ENCODE peak calls at places on chromosome X, in seven cellular contexts. R is upper lobe of left lung, A is GM12878, J is right lobe of liver, C is tibial nerve, N is breast epithelium, K is sigmoid colon. U is an unnamed sample. For H3K4me1, the result is how much of the 10 kb centered on the place peaks cover.

GRCh38 chrX:138150709-138151108 is 560.8 kb downstream of the FGF13 start:
- DNase-seq in J (no peak), N (no peak), K (no peak), C (no peak), R (no peak), A (no peak), U (no peak)

GRCh38 chrX:42678133-42678532 is 99.8 kb downstream of the PPP1R2C start:
- DNase-seq in A (no peak), C (no peak), N (no peak), R (no peak), K (no peak), J (no peak), U (no peak)

GRCh38 chrX:44474410-44474809 is 68.2 kb downstream of the FUNDC1 start:
- DNase-seq in C (no peak), A (no peak), J (no peak), R (no peak), K (no peak), N (no peak), U (no peak)

GRCh38 chrX:149641832-149642231 is 10.2 kb upstream of the TMEM185A start:
- DNase-seq in A (no peak), N (no peak), C (no peak), K (no peak), J (no peak), R (no peak), U (no peak)

GRCh38 chrX:84064164-84064563 is 123.8 kb downstream of the RPS6KA6 start:
- DNase-seq in C (no peak), R (no peak), J (no peak), K (no peak), A (no peak), N (no peak), U (no peak)

GRCh38 chrX:3712080-3712869 is 1.2 kb downstream of the PRKX start:
- DNase-seq in J (no peak), N (no peak), K (peak), C (peak), R (no peak), A (no peak), U (no peak)

GRCh38 chrX:38117485-38117884 is 103.2 kb downstream of the SRPX start:
- DNase-seq in K (no peak), J (peak), R (no peak), N (no peak), A (no peak), C (no peak), U (no peak)

GRCh38 chrX:119502727-119503483 is 34.7 kb downstream of the SLC25A5 start:
- DNase-seq in R (no peak), K (peak), J (no peak), A (no peak), N (no peak), C (no peak), U (no peak)

GRCh38 chrX:102957751-102958150 is 20.7 kb downstream of the RAB40AL start:
- DNase-seq in A (no peak), J (no peak), N (no peak), C (no peak), R (no peak), K (no peak), U (no peak)

GRCh38 chrX:308821-309520 is 9.6 kb downstream of the GTPBP6 start:
- DNase-seq in A (no peak), N (peak), J (peak), R (no peak), K (peak), C (no peak), U (no peak)

GRCh38 chrX:10482708-10483107 is 137.7 kb downstream of the MID1 start:
- DNase-seq in C (no peak), N (no peak), A (no peak), K (no peak), J (no peak), R (no peak), U (no peak)

GRCh38 chrX:48470110-48470832 is at the start of gene SLC38A5:
- DNase-seq in C (no peak), J (peak), A (no peak), R (no peak), K (no peak), N (no peak), U (no peak)

GRCh38 chrX:40329616-40330015 is 231.9 kb upstream of the BCOR start:
- DNase-seq in R (no peak), C (no peak), K (no peak), A (no peak), N (no peak), J (no peak), U (no peak)

GRCh38 chrX:12770440-12770839 is 20.8 kb upstream of the PRPS2 start:
- DNase-seq in R (no peak), N (no peak), C (no peak), J (no peak), A (no peak), K (no peak), U (no peak)

GRCh38 chrX:120251471-120252011 is 929 bp downstream of the ZBTB33 start:
- DNase-seq in R (no peak), N (peak), A (no peak), C (peak), K (peak), J (no peak), U (peak)

GRCh38 chrX:50635811-50636365 is 165.3 kb upstream of the DGKK start:
- DNase-seq in R (no peak), C (no peak), A (no peak), J (no peak), K (no peak), N (no peak), U (no peak)

GRCh38 chrX:83416273-83416672 is 91.8 kb upstream of the POU3F4 start:
- DNase-seq in N (no peak), J (no peak), R (no peak), A (no peak), K (no peak), C (no peak), U (no peak)

GRCh38 chrX:121356850-121357171 is 309.4 kb downstream of the GLUD2 start:
- DNase-seq in J (no peak), K (no peak), R (no peak), A (no peak), N (no peak), C (no peak), U (no peak)

GRCh38 chrX:114532093-114532805 is 51.6 kb upstream of the HTR2C start:
- DNase-seq in K (no peak), J (no peak), N (no peak), C (no peak), A (no peak), R (no peak), U (no peak)

GRCh38 chrX:20329435-20329834 is 62.7 kb upstream of the RPS6KA3 start:
- DNase-seq in C (no peak), R (no peak), N (no peak), J (no peak), A (no peak), K (no peak), U (no peak)

GRCh38 chrX:20330545-20330944 is 63.8 kb upstream of the RPS6KA3 start:
- DNase-seq in J (no peak), K (no peak), A (no peak), C (no peak), R (no peak), N (no peak), U (no peak)

GRCh38 chrX:20320461-20321159 is 53.9 kb upstream of the RPS6KA3 start:
- DNase-seq in J (no peak), A (peak), R (no peak), N (no peak), K (no peak), C (no peak), U (no peak)

GRCh38 chrX:20322887-20323286 is 56.2 kb upstream of the RPS6KA3 start:
- DNase-seq in R (no peak), C (no peak), N (no peak), J (no peak), K (no peak), A (no peak), U (no peak)

DNA sequence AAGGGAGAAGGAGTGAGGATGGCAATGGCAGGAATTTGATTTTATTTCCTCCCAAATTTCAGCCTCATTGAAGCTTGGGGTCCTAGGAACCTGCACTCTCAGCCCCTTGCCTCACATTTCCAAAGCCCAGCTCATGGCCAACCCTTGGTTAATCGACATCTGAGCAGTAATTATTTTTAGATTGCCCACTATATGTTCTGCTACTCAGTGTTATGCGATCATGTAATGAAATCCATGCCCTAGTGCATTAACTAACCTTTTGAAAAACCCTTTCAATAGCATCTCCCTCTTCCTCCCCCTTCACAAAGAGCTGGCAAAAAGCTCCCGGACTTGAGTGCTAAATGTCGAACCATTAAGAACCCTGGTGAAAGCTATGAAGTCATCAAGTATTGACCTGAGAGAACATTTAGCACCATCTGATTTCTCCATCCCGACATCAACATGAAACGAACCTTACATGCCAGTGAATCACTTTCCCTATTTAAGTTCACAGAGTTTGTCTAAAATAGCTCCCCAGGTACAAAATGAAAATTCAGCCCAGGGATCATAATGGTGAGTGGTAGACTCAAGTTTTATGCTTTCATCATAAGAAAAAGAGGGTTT is 59.2 kb upstream of the RPS6KA3 start:
- DNase-seq in K (no peak), N (no peak), A (no peak), C (no peak), R (no peak), J (no peak), U (no peak)
- H3K4me1 ChIP-seq in K (under half), N (under half), A (under half), C (under half), R (under half), J (under half), U (under half)

DNA sequence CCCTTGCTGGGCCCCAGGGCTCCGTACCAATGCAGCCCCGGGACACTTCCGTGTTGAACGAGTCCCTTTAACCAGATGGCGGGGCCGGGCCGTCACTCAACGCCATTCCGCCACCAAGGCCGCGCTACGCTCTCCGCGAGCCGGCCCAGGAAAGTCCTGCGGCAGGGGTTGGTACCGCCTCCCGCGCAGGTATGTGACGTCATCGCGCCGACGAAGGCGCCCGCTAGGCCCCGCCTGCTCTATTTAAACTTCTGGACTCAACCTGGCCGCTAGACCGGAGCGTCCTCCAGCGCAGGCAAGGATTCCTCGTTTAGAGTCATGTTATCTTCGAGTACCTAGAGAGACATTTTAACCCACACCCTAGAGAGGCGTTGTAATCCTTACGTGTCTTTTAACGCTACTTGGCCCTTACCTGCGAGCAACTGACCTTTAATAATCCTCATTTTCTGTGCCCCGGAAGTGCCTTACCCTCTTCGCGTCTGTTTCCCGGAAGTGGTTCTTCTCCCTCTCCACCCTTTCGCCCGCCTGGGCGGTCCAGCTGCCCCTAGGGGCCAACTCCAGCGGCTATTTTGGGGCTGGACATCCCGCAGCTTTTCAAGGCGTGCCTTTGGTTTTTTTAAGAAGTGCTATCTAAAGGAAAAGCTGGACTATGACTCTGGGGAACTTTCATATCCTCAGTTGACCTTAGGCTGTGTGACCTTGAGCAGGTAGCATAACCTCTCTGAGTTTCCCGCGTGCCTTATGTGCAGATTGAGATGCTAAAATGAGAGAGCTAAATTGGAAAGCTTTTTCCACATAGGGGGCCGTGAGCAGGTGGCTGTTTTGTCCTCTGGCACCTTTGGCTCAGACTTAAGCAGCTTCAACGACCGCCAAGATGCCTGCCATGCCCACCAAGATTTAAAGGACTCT is at the start of gene PNPLA4:
- DNase-seq in R (peak), N (peak), C (peak), A (peak), J (peak), K (peak), U (peak)
- TF ChIP-seq POLR2A in R (peak), N (no peak), C (no peak), A (peak), J (peak), K (no peak), U (no peak)

DNA sequence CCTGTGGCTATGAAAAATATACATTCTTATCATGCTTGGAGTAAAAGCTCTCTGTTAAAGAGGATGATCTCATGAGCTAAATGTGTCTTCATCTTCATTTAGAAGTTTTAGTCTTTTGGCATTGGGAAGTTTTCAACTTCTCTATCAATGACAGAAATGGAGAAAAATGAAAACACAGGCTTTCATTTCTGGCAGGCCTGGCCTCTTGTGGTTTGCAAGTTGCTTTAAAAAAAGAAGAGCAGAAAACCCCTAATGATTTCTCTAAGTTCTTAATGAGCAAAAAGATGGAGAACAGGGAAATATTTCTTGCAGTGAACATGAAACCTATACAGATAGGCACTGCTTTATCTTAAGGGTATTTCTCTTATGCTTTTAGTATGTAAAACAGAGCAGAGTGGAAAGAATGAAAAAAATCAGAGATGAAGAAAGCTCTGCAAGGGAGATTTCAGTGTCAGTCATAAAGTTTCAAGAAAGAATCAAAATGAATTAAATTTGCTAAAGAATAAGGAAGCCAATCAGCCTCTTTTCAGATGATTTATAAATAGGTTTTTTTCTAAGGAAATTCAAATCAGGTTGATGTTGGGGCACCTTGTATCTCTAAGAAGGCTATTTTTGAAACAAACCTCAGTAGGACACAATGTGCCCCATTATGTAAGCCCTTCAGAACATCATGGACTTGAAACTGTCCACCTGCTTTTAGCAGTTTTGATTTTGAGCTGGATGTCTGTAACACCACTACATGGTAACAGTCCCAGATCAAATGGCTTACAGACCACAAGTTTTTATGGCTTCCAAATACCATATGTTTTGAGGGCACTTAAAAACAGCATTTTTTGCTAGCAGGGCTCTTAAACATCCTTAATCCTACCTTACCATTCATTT is 225.0 kb downstream of the GRIA3 start:
- DNase-seq in C (no peak), N (no peak), K (no peak), R (no peak), A (peak), J (no peak), U (no peak)
- TF ChIP-seq CTCF in C (no peak), N (no peak), K (no peak), R (no peak), A (no peak), J (no peak), U (no peak)

DNA sequence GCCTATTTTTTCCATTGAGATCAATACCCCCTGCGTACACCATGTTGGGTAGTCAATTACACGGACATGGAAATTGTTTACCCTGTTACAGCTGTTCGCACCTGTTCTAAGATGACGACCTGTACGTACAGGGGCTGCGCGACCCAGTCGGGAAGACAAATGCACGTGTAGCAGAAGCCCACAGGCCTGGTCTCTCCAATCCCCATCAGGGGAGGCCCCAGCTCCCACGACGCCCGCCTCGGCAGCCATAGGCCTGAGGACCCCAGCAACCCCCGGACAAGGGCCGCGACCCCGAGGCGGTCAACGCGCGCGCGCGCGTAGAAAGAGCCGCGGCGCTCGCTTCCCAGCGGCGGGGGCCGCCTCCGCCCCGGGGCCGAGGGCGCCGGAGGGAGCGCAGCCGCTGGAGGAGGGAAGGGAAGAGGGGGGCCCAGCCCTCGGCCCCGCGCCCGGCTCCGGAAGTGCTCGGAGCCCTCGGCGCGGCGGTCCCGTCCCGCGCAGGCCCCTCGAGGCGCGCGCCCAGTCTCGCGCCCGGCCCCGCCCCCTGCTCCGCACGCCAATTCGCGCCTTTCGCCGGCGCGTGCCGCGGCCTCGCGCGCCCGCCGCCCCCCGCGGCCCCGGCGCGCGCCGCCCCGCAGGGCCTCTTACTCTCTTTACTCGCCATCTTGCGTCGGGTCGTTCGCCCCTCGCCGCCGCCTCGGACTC is 618 bp downstream of the RBBP7 start:
- DNase-seq in C (no peak), N (no peak), R (peak), A (no peak), J (peak), K (peak), U (peak)
- H3K4me1 ChIP-seq in C (under half), N (under half), R (under half), A (under half), J (under half), K (under half), U (under half)

DNA sequence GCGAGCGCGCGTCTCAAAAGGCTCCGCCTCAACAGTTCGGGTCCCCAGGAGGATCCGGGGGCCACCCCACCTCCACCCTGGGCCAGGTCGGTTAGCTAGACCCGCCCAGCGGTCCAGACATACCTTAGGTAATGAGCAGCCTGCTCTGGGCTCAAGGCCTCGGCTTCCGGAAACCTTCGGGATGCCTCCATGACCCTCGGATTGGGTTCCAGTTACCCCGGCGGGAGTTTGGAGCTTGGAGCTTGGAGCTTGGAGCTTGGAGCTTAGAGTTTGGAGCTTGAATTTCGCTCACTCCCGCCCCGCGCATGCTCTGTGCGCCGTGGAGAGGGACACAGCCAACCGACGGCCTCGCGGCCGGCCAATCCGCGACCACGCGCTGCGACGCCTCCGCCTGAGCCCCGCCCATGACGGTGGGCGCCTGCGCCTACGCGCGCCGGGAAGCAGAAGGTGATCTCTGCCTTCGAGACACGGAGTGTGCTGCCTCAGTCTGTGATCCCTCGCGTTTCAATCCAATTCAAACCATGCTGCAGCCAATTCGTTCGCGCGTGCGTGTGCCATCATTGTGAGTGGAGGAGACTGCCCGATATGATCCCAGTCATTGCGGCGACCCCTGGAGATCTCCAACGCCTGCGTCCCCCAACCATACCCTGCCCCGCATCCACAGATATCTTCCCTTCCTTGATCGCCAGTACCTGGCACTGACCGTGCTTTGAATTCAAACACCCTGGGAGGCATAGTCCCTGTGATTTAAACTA is at the start of gene ERCC6L:
- DNase-seq in A (peak), K (peak), N (peak), J (peak), R (peak), C (peak), U (peak)
- TF ChIP-seq POLR2A in A (peak), K (no peak), N (no peak), J (peak), R (peak), C (no peak), U (peak)

GRCh38 chrX:88612870-88613329 is 134.1 kb upstream of the CPXCR1 start:
- DNase-seq in R (no peak), A (no peak), J (no peak), C (no peak), N (no peak), K (no peak), U (no peak)

GRCh38 chrX:88613338-88613737 is 133.7 kb upstream of the CPXCR1 start:
- DNase-seq in J (no peak), A (no peak), K (no peak), N (no peak), R (no peak), C (no peak), U (no peak)
- TF ChIP-seq CTCF in J (peak), A (peak), K (no peak), N (no peak), R (no peak), C (no peak), U (peak)

DNA sequence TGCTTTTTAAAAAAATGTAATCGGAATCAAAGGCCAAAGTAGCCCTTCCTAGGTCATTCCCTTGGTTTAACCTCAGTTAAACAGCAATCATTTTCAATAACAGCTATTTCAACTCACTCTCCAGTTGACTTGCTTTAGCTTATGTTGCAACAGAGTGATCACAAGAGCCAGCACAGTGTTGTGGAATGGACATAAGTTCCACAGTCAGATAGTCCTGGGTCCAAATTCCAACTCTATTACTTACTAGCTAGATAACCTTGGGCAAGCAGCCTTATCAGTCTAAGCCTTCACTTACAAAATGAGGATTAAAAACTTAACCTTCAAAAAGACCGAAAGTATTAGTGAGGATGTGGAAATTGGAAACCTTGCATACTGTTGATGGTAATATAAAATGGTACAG is 9.2 kb upstream of the GPC3 start:
- DNase-seq in R (no peak), K (no peak), A (no peak), J (no peak), N (no peak), C (no peak), U (no peak)
- H3K4me1 ChIP-seq in R (under half), K (under half), A (under half), J (under half), N (under half), C (under half), U (under half)

GRCh38 chrX:53239474-53239873 is 14.5 kb upstream of the KDM5C start:
- DNase-seq in R (no peak), J (no peak), A (no peak), C (no peak), N (no peak), K (no peak), U (no peak)
- TF ChIP-seq POLR2A in R (no peak), J (no peak), A (no peak), C (no peak), N (no peak), K (no peak), U (no peak)